ENCODE peak calls at places on chromosomes 5 and 9, in six cellular contexts. T, O, W, X, H and F are unnamed samples.

GRCh38 chr9:126842977-126843799 is 17.3 kb upstream of the ZBTB34 start:
- DNase-seq in H (no peak), O (no peak), W (peak), T (no peak), X (no peak), F (no peak)

GRCh38 chr5:151897896-151898295 is 26.8 kb downstream of the GLRA1 start:
- DNase-seq in T (no peak), X (no peak), W (no peak), O (no peak), H (no peak), F (no peak)

GRCh38 chr5:53357439-53357838 is 123.0 kb upstream of the FST start:
- DNase-seq in O (no peak), X (no peak), W (no peak), T (no peak), H (no peak), F (no peak)

GRCh38 chr9:35615981-35616680 is 2.1 kb downstream of the CD72 start:
- DNase-seq in X (no peak), T (no peak), W (no peak), H (no peak), O (no peak), F (no peak)

GRCh38 chr5:80865547-80865946 is 94.6 kb upstream of the RASGRF2 start:
- DNase-seq in X (no peak), O (no peak), T (no peak), W (peak), H (no peak), F (peak)

GRCh38 chr9:87375397-87376073 is 122.1 kb upstream of the DAPK1 start:
- DNase-seq in T (no peak), W (peak), O (no peak), X (peak), H (no peak), F (peak)

GRCh38 chr5:130652178-130652577 is 512.9 kb downstream of the HINT1 start:
- DNase-seq in W (peak), H (no peak), O (peak), T (no peak), X (no peak), F (peak)

GRCh38 chr9:88678008-88678407 is 143.0 kb downstream of the NXNL2 start:
- DNase-seq in H (no peak), T (no peak), X (no peak), O (no peak), W (no peak), F (no peak)

GRCh38 chr5:142871880-142872200 is 101.7 kb downstream of the ARHGAP26 start:
- DNase-seq in W (no peak), T (no peak), H (no peak), X (no peak), O (no peak), F (no peak)

GRCh38 chr5:95806687-95807086 is 15.8 kb downstream of the GLRX start:
- DNase-seq in X (no peak), H (no peak), W (no peak), T (no peak), O (no peak), F (no peak)

GRCh38 chr5:151685749-151686672 is 704 bp downstream of the SPARC start:
- DNase-seq in H (no peak), X (no peak), W (no peak), T (no peak), O (no peak), F (no peak)

GRCh38 chr9:17005085-17005484 is 129.8 kb upstream of the CNTLN start:
- DNase-seq in H (peak), X (peak), W (peak), T (peak), O (peak), F (no peak)

GRCh38 chr9:104983491-104983890 is 55.5 kb upstream of the ABCA1 start:
- DNase-seq in T (no peak), W (no peak), X (no peak), O (no peak), H (no peak), F (no peak)

GRCh38 chr5:135934939-135935338 is 19.8 kb downstream of the LECT2 start:
- DNase-seq in W (peak), H (no peak), O (no peak), X (no peak), T (no peak), F (peak)

DNA sequence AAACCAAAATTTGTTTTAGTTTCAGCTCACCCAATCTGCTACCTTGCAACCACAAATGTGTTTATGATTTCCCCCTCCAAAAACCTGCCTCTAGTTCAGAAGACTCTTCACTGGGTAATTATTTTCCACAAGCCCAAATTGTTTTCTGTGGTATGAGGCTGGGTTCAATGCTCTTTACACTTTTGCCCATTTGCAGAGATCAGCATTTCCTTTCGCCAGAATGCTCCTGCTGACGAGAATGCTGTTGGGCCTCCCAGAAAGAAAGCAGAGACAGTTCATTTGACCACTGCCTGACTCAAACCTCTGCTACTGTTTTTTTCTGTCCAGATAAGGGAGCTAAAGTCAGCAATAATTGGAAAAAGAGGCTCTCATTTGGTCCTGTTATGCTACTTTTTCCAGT is 427.3 kb downstream of the PDE4D start:
- DNase-seq in T (no peak), O (no peak), H (no peak), X (no peak), W (no peak), F (no peak)
- TF ChIP-seq CTCF in T (no peak), O (no peak), H (no peak), X (no peak), W (no peak), F (no peak)

GRCh38 chr5:1875481-1875842 is 7.3 kb downstream of the IRX4 start:
- DNase-seq in W (no peak), O (no peak), X (no peak), H (no peak), T (no peak), F (no peak)
- H3K4me3 ChIP-seq in W (no peak), O (no peak), X (no peak), H (no peak), T (no peak), F (no peak)

GRCh38 chr5:6501701-6502100 is 53.0 kb downstream of the UBE2QL1 start:
- DNase-seq in H (no peak), O (no peak), T (no peak), X (no peak), W (no peak), F (no peak)
- TF ChIP-seq CTCF in H (no peak), O (no peak), T (no peak), X (no peak), W (no peak), F (no peak)

GRCh38 chr5:6889030-6889429 is 175.8 kb downstream of the TENT4A start:
- DNase-seq in H (no peak), O (no peak), X (no peak), T (no peak), W (no peak), F (no peak)
- H3K4me3 ChIP-seq in H (no peak), O (no peak), X (no peak), T (no peak), W (no peak), F (no peak)